ENCODE peak calls at places on chromosomes 16 and 17, in eight cellular contexts. W is AG04450; N is aorta; M is CD4-positive, alpha-beta T cell; A is tibial nerve; V is suprapubic skin; H is CD8-positive, alpha-beta T cell; R is tibial artery. D is an unnamed sample.

GRCh38 chr16:70715113-70715711 is 29.4 kb upstream of the MTSS2 start:
- DNase-seq in A (peak; percentile 42), R (peak; percentile 91), V (no peak), H (no peak), M (no peak), W (peak; percentile 92), N (peak; percentile 98), D (peak; percentile 42)

GRCh38 chr16:82801361-82801760 is 174.6 kb downstream of the CDH13 start:
- DNase-seq in M (no peak), H (no peak), W (no peak), R (no peak), V (no peak), N (no peak), A (no peak), D (no peak)

GRCh38 chr16:66872524-66872923 is 7.8 kb upstream of the PDP2 start:
- DNase-seq in M (no peak), V (no peak), N (no peak), H (no peak), W (no peak), A (no peak), R (no peak), D (no peak)

GRCh38 chr17:72982680-72983079 is 109.8 kb downstream of the SLC39A11 start:
- DNase-seq in A (no peak), R (no peak), N (no peak), W (no peak), M (no peak), H (no peak), V (no peak), D (no peak)

GRCh38 chr16:85425061-85425662 is 188.0 kb upstream of the GSE1 start:
- DNase-seq in M (no peak), N (peak; percentile 50), V (no peak), W (no peak), A (no peak), R (peak; percentile 13), H (no peak), D (no peak)

GRCh38 chr16:79997257-79997656 is 396.7 kb upstream of the MAF start:
- DNase-seq in H (no peak), A (no peak), W (peak; percentile 2), R (no peak), N (no peak), M (no peak), V (no peak), D (no peak)

GRCh38 chr17:11514565-11514964 is 83.7 kb upstream of the DNAH9 start:
- DNase-seq in M (no peak), A (no peak), H (no peak), W (no peak), R (no peak), N (no peak), V (no peak), D (no peak)

GRCh38 chr16:1489077-1489476 is 333 bp upstream of the PTX4 start:
- DNase-seq in R (no peak), M (no peak), H (no peak), A (no peak), W (no peak), N (peak; percentile 68), V (no peak), D (no peak)

GRCh38 chr16:54361246-54361645 is 74.7 kb upstream of the IRX3 start:
- DNase-seq in R (no peak), W (no peak), H (no peak), N (no peak), V (no peak), A (no peak), M (no peak), D (no peak)

GRCh38 chr16:51941412-51941811 is 605.5 kb downstream of the TOX3 start:
- DNase-seq in M (no peak), H (no peak), R (no peak), A (no peak), N (no peak), V (no peak), W (no peak), D (no peak)

GRCh38 chr16:86319871-86320270 is 190.5 kb upstream of the FOXF1 start:
- DNase-seq in H (no peak), M (no peak), A (no peak), W (no peak), V (no peak), N (no peak), R (no peak), D (no peak)

GRCh38 chr16:81598083-81598482 is 153.5 kb downstream of the CMIP start:
- DNase-seq in M (no peak), A (no peak), W (no peak), V (no peak), N (no peak), H (no peak), R (no peak), D (no peak)

GRCh38 chr16:14562691-14563491 is 67.2 kb downstream of the PARN start:
- DNase-seq in M (no peak), N (no peak), V (no peak), A (no peak), R (peak; percentile 26), W (no peak), H (no peak), D (no peak)

DNA sequence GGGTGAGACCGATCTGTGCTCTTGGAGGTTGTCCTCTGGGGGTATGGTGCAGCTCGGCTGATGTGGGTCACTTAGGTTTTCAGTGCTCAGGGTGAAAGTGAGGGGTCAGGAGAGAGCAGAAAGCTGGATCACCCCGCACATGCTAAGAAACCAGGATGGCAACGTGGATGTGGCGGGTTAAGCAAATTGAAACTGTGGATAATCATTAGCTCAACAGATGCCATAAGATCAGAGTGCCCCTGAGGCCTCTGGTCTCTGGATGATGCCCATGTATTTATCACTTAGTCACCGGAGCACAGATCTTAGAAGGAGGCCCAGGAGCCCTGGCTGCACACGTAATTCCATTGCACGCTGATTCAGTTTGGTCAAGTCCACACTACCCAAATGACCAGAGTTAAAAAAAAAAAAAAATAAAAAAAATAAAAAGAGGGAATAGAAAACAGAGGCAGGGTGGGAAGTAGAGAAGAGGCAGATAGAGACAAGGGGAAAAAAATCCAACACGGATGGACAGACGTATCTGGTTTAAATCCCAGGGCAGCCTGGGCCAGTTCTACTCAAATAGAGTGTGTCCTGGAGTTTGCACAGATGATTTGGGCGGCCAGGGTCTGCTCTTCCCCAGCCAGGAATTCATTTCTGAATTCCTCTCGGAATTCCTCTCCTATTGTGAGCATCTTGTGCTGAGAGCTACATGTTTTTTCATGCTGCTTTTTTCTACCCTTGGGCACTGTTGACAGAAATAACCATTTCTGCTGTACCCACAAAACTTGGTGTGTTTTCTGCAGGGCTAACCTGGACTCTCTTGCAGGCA is 378.3 kb downstream of the CPPED1 start:
- DNase-seq in N (no peak), M (no peak), A (no peak), R (no peak), H (no peak), W (no peak), V (no peak), D (no peak)
- H3K27ac ChIP-seq in N (no peak overlapping the region), M (no peak overlapping the region), A (no peak overlapping the region), R (no peak overlapping the region), H (no peak overlapping the region), W (no peak overlapping the region), V (no peak overlapping the region), D (no peak overlapping the region)

DNA sequence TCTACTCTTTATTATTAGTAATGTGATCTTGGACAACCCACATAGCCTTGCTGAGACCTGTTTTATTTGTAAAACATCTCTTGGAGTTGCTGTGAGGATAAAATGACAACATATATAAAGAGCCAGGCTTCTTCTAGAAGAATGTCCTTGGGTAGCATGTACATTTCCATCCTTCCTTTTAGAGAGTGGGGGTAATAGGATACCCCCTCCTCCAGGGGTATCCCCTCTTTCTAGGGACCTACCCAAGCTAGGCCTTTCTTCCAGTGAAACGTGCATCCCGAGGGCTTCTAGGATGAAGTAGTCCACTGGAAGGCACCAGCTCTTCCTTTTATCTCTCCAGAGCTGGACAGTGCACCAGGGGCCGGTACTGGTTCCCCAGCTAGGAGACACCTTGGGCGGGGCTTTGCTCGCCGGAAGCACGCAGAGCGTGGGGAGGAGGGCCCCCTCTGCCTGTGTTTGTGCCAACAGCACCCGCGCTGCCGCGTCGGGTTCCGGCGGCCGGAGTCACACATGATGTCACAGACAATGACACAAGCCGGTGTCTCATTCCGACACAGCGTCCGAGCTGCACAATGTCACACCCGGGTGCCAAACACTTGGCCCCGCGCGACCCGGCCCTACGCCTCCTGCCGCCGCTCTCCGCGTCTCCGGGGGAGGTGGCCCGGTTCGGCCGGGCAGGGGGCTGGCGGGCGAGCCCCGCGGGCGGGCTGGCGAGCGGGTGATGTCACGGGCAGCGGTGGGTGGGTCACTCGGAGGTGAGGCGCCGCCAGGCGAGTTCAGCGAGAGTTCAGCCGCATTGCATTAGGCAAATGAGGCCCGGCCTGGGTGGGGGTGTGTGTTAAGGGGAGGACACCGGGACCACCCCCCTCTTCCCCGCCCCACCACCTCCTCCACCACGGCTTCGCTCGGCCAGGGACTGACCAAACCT is 23.4 kb downstream of the GJD3 start:
- DNase-seq in N (peak; percentile 98), W (no peak), A (peak; percentile 85), R (peak; percentile 94), V (peak; percentile 98), M (peak; percentile 86), H (peak; percentile 88), D (peak; percentile 58)
- H3K27ac ChIP-seq in N (peak overlapping the region; percentile 54), W (peak overlapping the region; percentile 52), A (peak overlapping the region; percentile 98), R (peak overlapping the region; percentile 96), V (peak overlapping the region; percentile 96), M (peak overlapping the region; percentile 90), H (peak overlapping the region; percentile 91), D (peak overlapping the region; percentile 36)

GRCh38 chr17:31319253-31319661 is 2.2 kb downstream of the EVI2A start:
- DNase-seq in N (no peak), H (no peak), V (no peak), M (no peak), W (no peak), R (no peak), A (no peak), D (no peak)

GRCh38 chr17:31318298-31319190 is 2.9 kb downstream of the EVI2A start:
- DNase-seq in R (peak; percentile 77), W (peak; percentile 55), V (no peak), A (peak; percentile 35), H (peak; percentile 65), M (peak; percentile 64), N (no peak), D (peak; percentile 23)

GRCh38 chr17:31320791-31321190 is 631 bp downstream of the EVI2A start:
- DNase-seq in H (no peak), V (no peak), N (no peak), W (no peak), R (no peak), M (no peak), A (no peak), D (no peak)

GRCh38 chr17:31321481-31321880 is at the start of gene EVI2A:
- DNase-seq in H (peak; percentile 73), V (no peak), W (no peak), A (no peak), R (peak; percentile 50), M (peak; percentile 52), N (no peak), D (peak; percentile 2)

DNA sequence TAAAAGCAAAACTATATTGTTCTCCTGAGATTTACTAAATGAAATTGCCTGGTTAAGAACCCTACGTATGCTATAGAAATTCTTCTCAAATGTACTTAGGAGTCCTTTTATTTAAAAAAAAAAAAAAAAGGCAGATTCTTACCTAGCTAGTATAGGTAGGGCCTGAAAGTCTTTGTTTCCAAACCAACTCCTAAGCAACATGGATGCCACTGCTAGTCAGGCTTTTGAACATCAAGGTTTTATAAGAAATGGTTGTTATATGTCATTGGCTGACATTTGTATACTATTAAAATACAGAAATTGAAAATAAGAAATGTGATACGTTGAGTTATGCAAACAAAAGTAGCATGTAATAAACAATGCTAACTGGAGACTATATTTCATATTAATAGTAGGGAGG is 1.2 kb downstream of the EVI2A start:
- DNase-seq in N (no peak), H (no peak), M (no peak), W (no peak), A (no peak), V (no peak), R (no peak), D (no peak)
- H3K27ac ChIP-seq in N (no peak overlapping the region), H (peak overlapping the region; percentile 79), M (peak overlapping the region; percentile 87), W (no peak overlapping the region), A (no peak overlapping the region), V (no peak overlapping the region), R (no peak overlapping the region), D (peak overlapping the region; percentile 82)

GRCh38 chr16:77618011-77618410 is 104.3 kb upstream of the NUDT7 start:
- DNase-seq in H (no peak), R (no peak), A (no peak), M (no peak), N (no peak), W (no peak), V (no peak), D (no peak)
- H3K27ac ChIP-seq in H (no peak overlapping the region), R (no peak overlapping the region), A (no peak overlapping the region), M (no peak overlapping the region), N (no peak overlapping the region), W (no peak overlapping the region), V (no peak overlapping the region), D (no peak overlapping the region)